ENCODE peak calls at places on chromosome 17, in six cellular contexts. P, F, X, B, S and C are unnamed samples.

GRCh38 chr17:76354747-76355310 is 1.1 kb upstream of the PRPSAP1 start:
- DNase-seq in P (no peak), F (no peak), X (no peak), B (no peak), S (no peak), C (no peak)

GRCh38 chr17:68777856-68778694 is 176.9 kb upstream of the FAM20A start:
- DNase-seq in P (no peak), F (no peak), X (no peak), B (no peak), S (no peak), C (no peak)

GRCh38 chr17:75639327-75639726 is 6.1 kb downstream of the SMIM5 start:
- DNase-seq in P (no peak), F (no peak), X (no peak), B (no peak), S (no peak), C (no peak)

GRCh38 chr17:81388091-81388611 is 7.1 kb upstream of the BAHCC1 start:
- DNase-seq in P (no peak), F (no peak), X (no peak), B (no peak), S (no peak), C (no peak)

GRCh38 chr17:14864127-14864526 is 401.0 kb downstream of the PMP22 start:
- DNase-seq in P (no peak), F (no peak), X (no peak), B (no peak), S (no peak), C (no peak)

GRCh38 chr17:66715745-66716156 is 119.2 kb upstream of the CACNG5 start:
- DNase-seq in P (no peak), F (no peak), X (no peak), B (peak; percentile 23), S (no peak), C (peak; percentile 27)

GRCh38 chr17:56717471-56717870 is 116.2 kb downstream of the C17orf67 start:
- DNase-seq in P (no peak), F (no peak), X (no peak), B (no peak), S (no peak), C (no peak)

GRCh38 chr17:70165383-70165782 is 3.9 kb upstream of the KCNJ2 start:
- DNase-seq in P (no peak), F (no peak), X (no peak), B (no peak), S (no peak), C (no peak)

GRCh38 chr17:35243459-35244204 is 760 bp downstream of the SLFN5 start:
- DNase-seq in P (no peak), F (peak; percentile 53), X (peak; percentile 59), B (no peak), S (peak; percentile 34), C (no peak)

GRCh38 chr17:68152161-68152571 is 95.7 kb upstream of the AMZ2 start:
- DNase-seq in P (no peak), F (no peak), X (no peak), B (no peak), S (no peak), C (no peak)

GRCh38 chr17:55249861-55250260 is 14.9 kb upstream of the HLF start:
- DNase-seq in P (no peak), F (no peak), X (no peak), B (no peak), S (no peak), C (no peak)

GRCh38 chr17:7888184-7888920 is at the start of gene CHD3:
- DNase-seq in P (no peak), F (peak; percentile 73), X (no peak), B (no peak), S (peak; percentile 18), C (no peak)

GRCh38 chr17:75845933-75846700 is 1.9 kb upstream of the UNC13D start:
- DNase-seq in P (no peak), F (no peak), X (no peak), B (no peak), S (no peak), C (no peak)

GRCh38 chr17:42669705-42670198 is 7.0 kb downstream of the PLEKHH3 start:
- DNase-seq in P (no peak), F (no peak), X (no peak), B (no peak), S (no peak), C (no peak)

GRCh38 chr17:39699818-39700147 is at the start of gene ERBB2:
- DNase-seq in P (peak; percentile 88), F (peak; percentile 74), X (peak; percentile 81), B (peak; percentile 41), S (no peak), C (peak; percentile 40)

GRCh38 chr17:28057731-28058246 is 15.3 kb downstream of the NLK start:
- DNase-seq in P (no peak), F (no peak), X (no peak), B (peak; percentile 43), S (no peak), C (no peak)

GRCh38 chr17:48513097-48513496 is 17.7 kb downstream of the HOXB1 start:
- DNase-seq in P (no peak), F (no peak), X (no peak), B (no peak), S (no peak), C (no peak)

GRCh38 chr17:59825533-59826316 is 67.0 kb downstream of the TUBD1 start:
- DNase-seq in P (no peak), F (no peak), X (no peak), B (no peak), S (no peak), C (no peak)

GRCh38 chr17:44360826-44361225 is 2.8 kb downstream of the FAM171A2 start:
- DNase-seq in P (peak; percentile 55), F (no peak), X (no peak), B (peak; percentile 32), S (no peak), C (no peak)

GRCh38 chr17:518047-518735 is 165.6 kb upstream of the RPH3AL start:
- DNase-seq in P (peak; percentile 28), F (no peak), X (no peak), B (no peak), S (no peak), C (no peak)

GRCh38 chr17:77141846-77142449 is 1.2 kb downstream of the SEC14L1 start:
- DNase-seq in P (no peak), F (no peak), X (no peak), B (no peak), S (no peak), C (no peak)

GRCh38 chr17:17666111-17666714 is 15.0 kb upstream of the RAI1 start:
- DNase-seq in P (no peak), F (no peak), X (no peak), B (no peak), S (no peak), C (no peak)

GRCh38 chr17:49280061-49280460 is 49.5 kb upstream of the PHOSPHO1 start:
- DNase-seq in P (no peak), F (no peak), X (no peak), B (no peak), S (no peak), C (no peak)

GRCh38 chr17:30332057-30332542 is 1.8 kb downstream of the TMIGD1 start:
- DNase-seq in P (no peak), F (no peak), X (no peak), B (peak; percentile 45), S (no peak), C (no peak)

GRCh38 chr17:66737524-66737923 is 97.4 kb upstream of the CACNG5 start:
- DNase-seq in P (no peak), F (no peak), X (peak; percentile 73), B (no peak), S (no peak), C (peak; percentile 35)

GRCh38 chr17:78313735-78314648 is 45.9 kb downstream of the SOCS3 start:
- DNase-seq in P (peak; percentile 92), F (no peak), X (peak; percentile 85), B (no peak), S (peak; percentile 42), C (no peak)

GRCh38 chr17:17547210-17547764 is 44.2 kb downstream of the PEMT start:
- DNase-seq in P (no peak), F (no peak), X (peak; percentile 26), B (no peak), S (no peak), C (no peak)